ENCODE peak calls at places on chromosomes 5 and 9, in six cellular contexts. I is pancreas, Y is tibial nerve, A is SJSA1, H is foreskin fibroblast, E is fibroblast of villous mesenchyme. L is an unnamed sample.

GRCh38 chr5:115798252-115798651 is 18.2 kb downstream of the CDO1 start:
- DNase-seq in I (no peak), Y (peak; percentile 33), A (no peak), H (peak; percentile 9), E (no peak), L (no peak)

GRCh38 chr9:35616681-35617459 is 1.3 kb downstream of the CD72 start:
- DNase-seq in I (peak; percentile 72), Y (peak; percentile 44), A (no peak), H (peak; percentile 71), E (peak; percentile 74), L (no peak)

GRCh38 chr9:108743901-108744371 is 111.8 kb downstream of the ACTL7B start:
- DNase-seq in I (no peak), Y (no peak), A (no peak), H (peak; percentile 61), E (no peak), L (no peak)

GRCh38 chr5:125894383-125894782 is 528.8 kb upstream of the GRAMD2B start:
- DNase-seq in I (no peak), Y (no peak), A (no peak), H (peak; percentile 47), E (no peak), L (peak; percentile 26)

GRCh38 chr5:143554918-143555477 is 151.5 kb upstream of the NR3C1 start:
- DNase-seq in I (no peak), Y (no peak), A (no peak), H (peak; percentile 74), E (peak; percentile 79), L (peak; percentile 80)

GRCh38 chr9:126625329-126626116 is 11.8 kb downstream of the LMX1B start:
- DNase-seq in I (no peak), Y (no peak), A (no peak), H (no peak), E (no peak), L (no peak)

GRCh38 chr5:132656774-132657355 is 1.1 kb upstream of the IL13 start:
- DNase-seq in I (no peak), Y (no peak), A (no peak), H (no peak), E (no peak), L (no peak)

GRCh38 chr5:30894811-30895210 is 298.7 kb upstream of the CDH6 start:
- DNase-seq in I (no peak), Y (no peak), A (no peak), H (no peak), E (no peak), L (no peak)

GRCh38 chr9:85688361-85688760 is 53.4 kb downstream of the AGTPBP1 start:
- DNase-seq in I (no peak), Y (no peak), A (no peak), H (no peak), E (no peak), L (no peak)

GRCh38 chr5:109413463-109413862 is 3.7 kb upstream of the PJA2 start:
- DNase-seq in I (peak; percentile 45), Y (no peak), A (no peak), H (peak; percentile 67), E (peak; percentile 37), L (no peak)

GRCh38 chr9:35085078-35085477 is 5.3 kb upstream of the FANCG start:
- DNase-seq in I (no peak), Y (no peak), A (no peak), H (peak; percentile 20), E (no peak), L (no peak)

GRCh38 chr5:150846651-150847333 is 471 bp downstream of the IRGM start:
- DNase-seq in I (peak; percentile 38), Y (peak; percentile 79), A (peak; percentile 63), H (peak; percentile 90), E (peak; percentile 95), L (peak; percentile 78)

GRCh38 chr5:135133698-135134515 is 99.9 kb upstream of the PITX1 start:
- DNase-seq in I (no peak), Y (no peak), A (no peak), H (no peak), E (no peak), L (no peak)

GRCh38 chr5:145697251-145698016 is 137.7 kb downstream of the PRELID2 start:
- DNase-seq in I (no peak), Y (no peak), A (peak; percentile 53), H (peak; percentile 72), E (peak; percentile 62), L (no peak)

GRCh38 chr9:130927995-130928900 is 10.8 kb downstream of the FIBCD1 start:
- DNase-seq in I (peak; percentile 63), Y (no peak), A (peak; percentile 33), H (no peak), E (peak; percentile 56), L (no peak)

GRCh38 chr9:79817469-79818004 is 245.8 kb downstream of the TLE4 start:
- DNase-seq in I (no peak), Y (peak; percentile 19), A (peak; percentile 4), H (no peak), E (no peak), L (no peak)

GRCh38 chr5:130541617-130542221 is 623.3 kb downstream of the HINT1 start:
- DNase-seq in I (no peak), Y (no peak), A (no peak), H (peak; percentile 26), E (peak; percentile 55), L (peak; percentile 75)

GRCh38 chr9:2159521-2160417 is 144.6 kb downstream of the SMARCA2 start:
- DNase-seq in I (no peak), Y (no peak), A (no peak), H (peak; percentile 17), E (peak; percentile 34), L (no peak)
- H3K4me3 ChIP-seq in I (no peak overlapping the region), Y (peak overlapping the region; percentile 38), A (no peak overlapping the region), H (peak overlapping the region; percentile 23), E (peak overlapping the region; percentile 60), L (peak overlapping the region; percentile 28)

DNA sequence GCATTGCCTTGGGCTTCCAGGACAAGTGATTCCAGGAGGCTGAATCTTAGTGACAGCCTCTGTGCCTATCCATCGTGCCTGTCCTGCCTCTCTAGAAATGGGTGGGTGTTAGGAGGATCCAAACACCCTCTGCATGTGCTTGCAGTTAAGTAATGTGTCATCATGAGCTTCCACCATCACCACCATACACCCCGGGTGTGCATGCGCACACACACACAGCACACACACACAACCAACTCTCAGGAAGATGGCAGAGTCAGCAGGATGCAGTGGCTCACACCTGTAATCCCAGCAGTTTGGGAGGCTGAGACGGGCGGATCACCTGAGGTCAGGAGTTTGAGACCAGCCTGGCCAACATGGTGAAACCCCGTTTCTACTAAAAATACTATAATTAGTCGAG is 22.8 kb upstream of the CERCAM start:
- DNase-seq in I (no peak), Y (no peak), A (no peak), H (peak; percentile 24), E (no peak), L (no peak)
- H3K4me3 ChIP-seq in I (no peak overlapping the region), Y (no peak overlapping the region), A (no peak overlapping the region), H (no peak overlapping the region), E (no peak overlapping the region), L (no peak overlapping the region)

GRCh38 chr9:14747116-14747515 is 24.6 kb upstream of the CER1 start:
- DNase-seq in I (no peak), Y (no peak), A (no peak), H (no peak), E (no peak), L (no peak)
- H3K4me3 ChIP-seq in I (no peak overlapping the region), Y (no peak overlapping the region), A (no peak overlapping the region), H (no peak overlapping the region), E (no peak overlapping the region), L (no peak overlapping the region)

GRCh38 chr9:2420488-2421056 is 201.0 kb upstream of the VLDLR start:
- DNase-seq in I (no peak), Y (no peak), A (no peak), H (no peak), E (no peak), L (no peak)
- H3K4me3 ChIP-seq in I (no peak overlapping the region), Y (no peak overlapping the region), A (no peak overlapping the region), H (no peak overlapping the region), E (no peak overlapping the region), L (no peak overlapping the region)

GRCh38 chr9:341634-342421 is 127.2 kb downstream of the DOCK8 start:
- DNase-seq in I (no peak), Y (no peak), A (no peak), H (no peak), E (no peak), L (no peak)

GRCh38 chr9:347667-348292 is 133.1 kb downstream of the DOCK8 start:
- DNase-seq in I (no peak), Y (peak; percentile 14), A (no peak), H (peak; percentile 41), E (peak; percentile 42), L (no peak)

GRCh38 chr9:343773-344172 is 129.1 kb downstream of the DOCK8 start:
- DNase-seq in I (no peak), Y (no peak), A (no peak), H (no peak), E (no peak), L (no peak)

GRCh38 chr9:350354-350753 is 135.7 kb downstream of the DOCK8 start:
- DNase-seq in I (no peak), Y (no peak), A (no peak), H (no peak), E (no peak), L (no peak)

GRCh38 chr9:346114-346513 is 131.4 kb downstream of the DOCK8 start:
- DNase-seq in I (no peak), Y (no peak), A (no peak), H (no peak), E (no peak), L (peak; percentile 52)
- H3K4me3 ChIP-seq in I (no peak overlapping the region), Y (no peak overlapping the region), A (no peak overlapping the region), H (no peak overlapping the region), E (no peak overlapping the region), L (no peak overlapping the region)

DNA sequence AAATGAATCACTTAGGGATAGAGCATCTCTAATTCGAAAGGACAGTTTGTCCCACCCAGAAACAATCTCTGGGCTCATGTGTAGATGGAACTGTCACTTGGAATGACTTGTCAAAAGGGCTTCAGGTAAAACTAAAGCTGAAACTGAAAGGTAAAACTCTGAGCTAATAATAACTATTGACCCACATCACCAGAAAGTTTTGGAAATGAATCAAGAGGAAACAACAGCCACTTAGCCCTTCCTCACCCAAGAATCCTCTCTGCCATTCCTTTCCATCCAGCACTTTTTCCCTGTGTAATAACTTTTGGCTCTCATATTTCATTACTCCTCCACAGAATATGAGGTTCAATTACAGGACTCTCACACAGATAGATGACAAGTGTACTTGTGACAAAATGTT is 14.0 kb upstream of the GLRX start:
- DNase-seq in I (no peak), Y (no peak), A (no peak), H (peak; percentile 28), E (no peak), L (no peak)
- H3K4me3 ChIP-seq in I (no peak overlapping the region), Y (no peak overlapping the region), A (no peak overlapping the region), H (no peak overlapping the region), E (no peak overlapping the region), L (no peak overlapping the region)

GRCh38 chr5:76325876-76326491 is 77.1 kb upstream of the IQGAP2 start:
- DNase-seq in I (no peak), Y (no peak), A (no peak), H (no peak), E (no peak), L (no peak)
- H3K4me3 ChIP-seq in I (no peak overlapping the region), Y (no peak overlapping the region), A (no peak overlapping the region), H (no peak overlapping the region), E (no peak overlapping the region), L (no peak overlapping the region)

DNA sequence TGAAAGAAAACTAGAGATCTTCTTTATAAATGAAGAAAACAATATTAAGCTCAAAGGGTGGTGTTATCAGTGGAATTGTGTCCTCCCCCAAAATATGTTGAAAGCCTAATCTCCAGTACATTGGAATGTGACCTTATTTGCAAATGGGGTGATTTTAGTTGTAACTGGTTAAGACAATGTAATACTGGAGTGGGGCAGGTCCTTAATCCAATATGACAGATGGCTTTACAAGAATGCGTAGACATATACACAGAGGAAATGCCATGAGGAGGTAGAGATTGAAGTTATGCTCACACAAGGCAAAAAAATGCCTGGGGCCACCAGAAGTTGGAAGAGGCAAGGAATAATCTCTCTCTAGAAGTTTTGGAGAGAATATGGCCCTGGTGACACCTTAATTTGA is 13.7 kb upstream of the TRIM32 start:
- DNase-seq in I (no peak), Y (no peak), A (no peak), H (no peak), E (no peak), L (no peak)
- H3K4me3 ChIP-seq in I (no peak overlapping the region), Y (no peak overlapping the region), A (no peak overlapping the region), H (no peak overlapping the region), E (no peak overlapping the region), L (no peak overlapping the region)

L was measured in skeletal muscle cell.